ENCODE peak calls at places on chromosomes 12 and 14, in seven cellular contexts. N is hepatocyte, S is astrocyte of the spinal cord, C is omental fat pad, L is transverse colon, V is cardiac fibroblast, E is cardiac muscle cell. F is an unnamed sample.

GRCh38 chr14:87877877-87878276 is 115.1 kb downstream of the GALC start:
- DNase-seq in N (no peak), S (no peak), C (no peak), L (no peak), V (peak), E (no peak), F (no peak)

GRCh38 chr12:91811481-91812287 is 334.0 kb downstream of the BTG1 start:
- DNase-seq in N (peak), S (peak), C (peak), L (peak), V (peak), E (peak), F (peak)

GRCh38 chr14:37081220-37081619 is 91.2 kb downstream of the SLC25A21 start:
- DNase-seq in N (no peak), S (peak), C (no peak), L (no peak), V (peak), E (no peak), F (no peak)

GRCh38 chr12:99372257-99372933 is 275.2 kb upstream of the GARIN6 start:
- DNase-seq in N (no peak), S (no peak), C (no peak), L (no peak), V (no peak), E (no peak), F (no peak)

GRCh38 chr12:110965574-110965973 is 45.2 kb upstream of the MYL2 start:
- DNase-seq in N (no peak), S (no peak), C (no peak), L (no peak), V (no peak), E (no peak), F (no peak)

GRCh38 chr12:124855275-124855957 is 8.2 kb downstream of the SCARB1 start:
- DNase-seq in N (no peak), S (no peak), C (no peak), L (no peak), V (no peak), E (no peak), F (no peak)

GRCh38 chr14:50823763-50824636 is 7.0 kb downstream of the NIN start:
- DNase-seq in N (no peak), S (no peak), C (no peak), L (no peak), V (no peak), E (no peak), F (no peak)

GRCh38 chr12:106128526-106129430 is 10.0 kb downstream of the NUAK1 start:
- DNase-seq in N (no peak), S (no peak), C (no peak), L (no peak), V (no peak), E (no peak), F (no peak)

GRCh38 chr14:23110579-23111375 is 6.0 kb upstream of the CIROP start:
- DNase-seq in N (no peak), S (no peak), C (no peak), L (no peak), V (no peak), E (no peak), F (no peak)

GRCh38 chr14:104405566-104406226 is 173.9 kb upstream of the C14orf180 start:
- DNase-seq in N (no peak), S (no peak), C (no peak), L (no peak), V (no peak), E (no peak), F (no peak)

GRCh38 chr12:53171725-53172329 is 8.7 kb upstream of the ZNF740 start:
- DNase-seq in N (no peak), S (peak), C (no peak), L (no peak), V (no peak), E (no peak), F (no peak)

GRCh38 chr12:22431693-22432251 is 97.3 kb upstream of the ST8SIA1 start:
- DNase-seq in N (no peak), S (no peak), C (no peak), L (no peak), V (no peak), E (no peak), F (no peak)

GRCh38 chr14:105525861-105526780 is at the start of gene TMEM121:
- DNase-seq in N (peak), S (no peak), C (no peak), L (peak), V (no peak), E (peak), F (peak)

GRCh38 chr14:100406505-100407131 is 83.5 kb downstream of the SLC25A47 start:
- DNase-seq in N (peak), S (peak), C (no peak), L (peak), V (peak), E (no peak), F (no peak)

GRCh38 chr12:115752913-115753726 is 524.4 kb downstream of the MED13L start:
- DNase-seq in N (peak), S (peak), C (no peak), L (peak), V (peak), E (peak), F (no peak)

GRCh38 chr14:94941311-94941710 is 171.4 kb upstream of the GSC start:
- DNase-seq in N (no peak), S (no peak), C (no peak), L (no peak), V (no peak), E (no peak), F (no peak)

GRCh38 chr12:120194534-120195395 is at the start of gene GCN1:
- DNase-seq in N (peak), S (peak), C (peak), L (peak), V (peak), E (peak), F (peak)

GRCh38 chr14:61461808-61462275 is 140.5 kb downstream of the PRKCH start:
- DNase-seq in N (peak), S (peak), C (no peak), L (no peak), V (peak), E (peak), F (no peak)

DNA sequence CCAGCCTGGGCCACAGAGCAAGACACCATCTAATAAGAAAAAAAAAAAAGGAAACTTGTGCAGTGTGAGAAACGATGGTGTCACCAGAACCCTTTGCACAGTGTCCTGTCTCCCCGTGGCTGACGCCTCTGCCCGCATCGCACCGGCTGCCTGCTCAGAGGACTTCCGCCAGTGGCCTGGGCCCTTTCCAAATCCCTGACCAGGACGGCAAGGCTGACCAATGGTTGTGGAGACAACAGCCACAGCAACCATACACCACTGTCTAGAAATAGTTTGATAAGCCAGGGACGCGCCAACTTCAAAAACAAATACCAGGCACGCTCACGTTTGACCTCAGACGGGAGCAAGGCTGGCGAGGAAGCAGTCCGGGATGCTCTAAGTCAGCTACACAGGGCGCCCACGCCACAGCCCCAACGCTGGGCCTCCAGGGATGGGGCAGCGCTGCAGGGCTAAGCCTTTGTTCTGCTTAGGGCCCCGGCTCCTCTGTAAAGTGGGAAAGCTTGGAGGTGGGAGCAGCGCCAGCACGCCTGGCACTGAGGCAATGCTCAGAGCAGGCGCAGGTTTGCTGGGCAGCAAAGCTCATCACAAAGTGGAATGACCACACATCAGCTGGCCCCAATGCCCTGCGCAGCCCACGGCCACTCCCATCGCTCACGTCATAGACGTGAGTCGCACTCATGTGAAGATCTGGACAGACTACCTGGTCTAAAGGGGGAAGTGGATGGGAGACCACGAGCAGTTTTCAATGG is 12.5 kb downstream of the PGAM5 start:
- DNase-seq in N (no peak), S (peak), C (no peak), L (no peak), V (no peak), E (no peak), F (no peak)
- TF ChIP-seq CTCF in N (no peak), S (no peak), C (no peak), L (no peak), V (no peak), E (no peak), F (no peak)

GRCh38 chr14:96056509-96057422 is 17.6 kb downstream of the C14orf132 start:
- DNase-seq in N (no peak), S (no peak), C (no peak), L (no peak), V (no peak), E (no peak), F (no peak)
- TF ChIP-seq CTCF in N (peak), S (no peak), C (no peak), L (no peak), V (no peak), E (no peak), F (no peak)

DNA sequence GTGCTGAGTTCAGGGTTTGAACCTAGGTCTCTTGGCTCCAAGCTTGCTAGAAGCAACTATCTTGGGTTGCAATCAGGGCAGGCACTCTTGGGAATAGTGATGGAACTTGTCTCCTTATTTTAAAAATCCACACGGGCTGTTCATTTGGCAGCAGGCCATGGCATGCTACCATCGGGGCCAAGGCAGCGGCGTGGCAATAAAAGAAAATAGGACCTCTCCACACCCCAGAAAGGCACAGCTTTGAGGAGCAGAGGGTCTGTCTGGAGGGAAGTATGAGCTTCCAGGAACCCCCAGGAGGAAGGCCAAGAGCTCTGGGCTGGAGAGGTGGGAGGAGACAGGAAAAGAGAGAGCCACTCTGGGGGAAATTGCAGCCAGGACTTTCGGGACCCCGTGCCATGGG is 15.3 kb downstream of the RPS6KL1 start:
- DNase-seq in N (no peak), S (no peak), C (no peak), L (no peak), V (no peak), E (no peak), F (no peak)
- TF ChIP-seq CTCF in N (no peak), S (no peak), C (no peak), L (no peak), V (no peak), E (no peak), F (no peak)

DNA sequence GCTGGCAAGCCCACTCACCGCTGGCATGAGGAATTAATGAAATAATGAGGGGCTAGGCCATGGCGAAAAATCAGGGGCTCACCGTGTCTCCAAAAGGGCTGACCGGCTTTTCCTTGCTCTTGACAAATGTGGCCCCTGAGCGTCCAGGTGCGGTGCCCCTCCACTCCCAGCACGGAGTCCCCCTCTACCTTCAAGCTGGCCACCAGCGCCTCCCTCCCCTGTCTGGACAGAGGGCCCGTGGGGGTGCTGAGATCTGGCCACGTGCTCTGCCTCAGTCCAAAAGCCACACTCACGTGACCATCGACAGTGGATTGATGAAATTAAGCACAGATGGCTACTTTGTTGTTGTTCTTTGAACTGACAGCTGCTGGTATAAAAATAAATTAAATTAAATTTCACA is 78.8 kb upstream of the BCL11B start:
- DNase-seq in N (no peak), S (no peak), C (no peak), L (no peak), V (no peak), E (no peak), F (no peak)
- TF ChIP-seq CTCF in N (no peak), S (no peak), C (no peak), L (no peak), V (no peak), E (no peak), F (no peak)

F was measured in natural killer cell.